ENCODE peak calls at places on chromosomes 11 and 22, in nine cellular contexts. O, R, C, W, Z, N, S, E and F are unnamed samples.

GRCh38 chr22:20186183-20186870 is 35.5 kb upstream of the CCDC188 start:
- DNase-seq in O (no peak), R (no peak), C (no peak), W (peak; percentile 3), Z (no peak), N (no peak), S (no peak), E (no peak), F (peak; percentile 44)

GRCh38 chr11:35419713-35420333 is 465 bp upstream of the SLC1A2 start:
- DNase-seq in O (no peak), R (no peak), C (no peak), W (no peak), Z (no peak), N (no peak), S (no peak), E (no peak), F (peak; percentile 42)

GRCh38 chr11:2135018-2135569 is 4.1 kb downstream of the IGF2 start:
- DNase-seq in O (no peak), R (no peak), C (no peak), W (no peak), Z (no peak), N (no peak), S (no peak), E (no peak), F (no peak)

GRCh38 chr22:22593964-22594656 is 35.0 kb upstream of the PRAME start:
- DNase-seq in O (peak; percentile 43), R (no peak), C (peak; percentile 47), W (peak; percentile 54), Z (peak; percentile 43), N (peak; percentile 41), S (peak; percentile 67), E (peak; percentile 41), F (peak; percentile 72)

GRCh38 chr11:133928628-133929059 is 28.1 kb downstream of the IGSF9B start:
- DNase-seq in O (no peak), R (no peak), C (peak; percentile 64), W (no peak), Z (peak; percentile 14), N (peak; percentile 90), S (no peak), E (no peak), F (no peak)

GRCh38 chr22:38135133-38135706 is 24.7 kb upstream of the BAIAP2L2 start:
- DNase-seq in O (peak; percentile 84), R (no peak), C (no peak), W (peak; percentile 30), Z (no peak), N (no peak), S (peak; percentile 35), E (no peak), F (no peak)

GRCh38 chr11:63765688-63766241 is 2.8 kb downstream of the ZFTA start:
- DNase-seq in O (no peak), R (no peak), C (no peak), W (no peak), Z (no peak), N (no peak), S (no peak), E (peak; percentile 2), F (peak; percentile 17)

GRCh38 chr11:61340985-61341384 is 8.0 kb downstream of the TKFC start:
- DNase-seq in O (no peak), R (no peak), C (no peak), W (no peak), Z (no peak), N (no peak), S (no peak), E (no peak), F (no peak)

GRCh38 chr11:9732453-9732852 is 68.6 kb downstream of the SWAP70 start:
- DNase-seq in O (no peak), R (no peak), C (no peak), W (no peak), Z (no peak), N (no peak), S (no peak), E (no peak), F (no peak)

GRCh38 chr22:38239101-38239761 is 33.6 kb downstream of the TMEM184B start:
- DNase-seq in O (peak; percentile 83), R (no peak), C (no peak), W (no peak), Z (no peak), N (no peak), S (peak; percentile 75), E (no peak), F (no peak)

GRCh38 chr11:8262552-8263108 is 1.0 kb downstream of the LMO1 start:
- DNase-seq in O (peak; percentile 63), R (no peak), C (peak; percentile 28), W (peak; percentile 39), Z (no peak), N (peak; percentile 55), S (peak; percentile 62), E (peak; percentile 60), F (peak; percentile 85)

GRCh38 chr22:46749682-46750529 is 11.9 kb upstream of the CERK start:
- DNase-seq in O (no peak), R (no peak), C (no peak), W (no peak), Z (no peak), N (no peak), S (no peak), E (no peak), F (no peak)

GRCh38 chr11:134532921-134533421 is 120.9 kb upstream of the B3GAT1 start:
- DNase-seq in O (no peak), R (no peak), C (no peak), W (no peak), Z (no peak), N (no peak), S (no peak), E (no peak), F (no peak)

GRCh38 chr22:37639070-37639760 is at the start of gene SH3BP1:
- DNase-seq in O (no peak), R (peak; percentile 28), C (peak; percentile 62), W (peak; percentile 71), Z (peak; percentile 60), N (peak; percentile 18), S (peak; percentile 44), E (peak; percentile 65), F (peak; percentile 85)

GRCh38 chr11:126725521-126725920 is 275.0 kb downstream of the KIRREL3 start:
- DNase-seq in O (no peak), R (no peak), C (no peak), W (no peak), Z (no peak), N (no peak), S (no peak), E (no peak), F (no peak)

GRCh38 chr11:20470348-20470747 is 82.8 kb downstream of the PRMT3 start:
- DNase-seq in O (no peak), R (no peak), C (no peak), W (no peak), Z (no peak), N (no peak), S (no peak), E (no peak), F (no peak)

GRCh38 chr22:48155446-48155845 is 1393.0 kb downstream of the TBC1D22A start:
- DNase-seq in O (no peak), R (no peak), C (no peak), W (no peak), Z (no peak), N (no peak), S (no peak), E (no peak), F (no peak)

GRCh38 chr22:17774206-17774927 is at the start of gene BID:
- DNase-seq in O (no peak), R (no peak), C (peak; percentile 61), W (peak; percentile 38), Z (peak; percentile 40), N (peak; percentile 40), S (peak; percentile 37), E (peak; percentile 24), F (peak; percentile 76)

GRCh38 chr11:128421577-128421976 is 165.8 kb downstream of the ETS1 start:
- DNase-seq in O (peak; percentile 47), R (no peak), C (no peak), W (no peak), Z (no peak), N (no peak), S (no peak), E (no peak), F (no peak)

GRCh38 chr11:121422675-121423074 is 29.4 kb upstream of the SORL1 start:
- DNase-seq in O (no peak), R (no peak), C (no peak), W (no peak), Z (no peak), N (no peak), S (no peak), E (no peak), F (no peak)

GRCh38 chr11:10866893-10867331 is 9.1 kb upstream of the ZBED5 start:
- DNase-seq in O (peak; percentile 71), R (no peak), C (no peak), W (peak; percentile 65), Z (no peak), N (no peak), S (peak; percentile 29), E (no peak), F (no peak)

GRCh38 chr11:19905280-19905853 is 192.7 kb downstream of the NAV2 start:
- DNase-seq in O (peak; percentile 68), R (no peak), C (no peak), W (no peak), Z (no peak), N (peak; percentile 55), S (peak; percentile 6), E (no peak), F (no peak)